ENCODE peak calls at places on chromosomes 13 and 19, in six cellular contexts. G is GM12865, I is omental fat pad, V is ovary, K is MM.1S, L is mucosa of descending colon. J is an unnamed sample.

GRCh38 chr13:86757236-86757978 is 913.8 kb upstream of the SLITRK5 start:
- DNase-seq in K (peak), L (no peak), I (no peak), G (peak), V (no peak), J (no peak)

GRCh38 chr19:10228925-10229324 is 2.2 kb downstream of the S1PR2 start:
- DNase-seq in V (peak), I (no peak), G (peak), K (peak), L (no peak), J (no peak)

GRCh38 chr13:48576448-48576993 is 43.6 kb upstream of the RCBTB2 start:
- DNase-seq in I (no peak), G (no peak), V (no peak), K (no peak), L (no peak), J (no peak)

GRCh38 chr19:4191044-4191443 is 8.6 kb downstream of the ANKRD24 start:
- DNase-seq in V (no peak), K (no peak), G (no peak), I (no peak), L (no peak), J (no peak)

GRCh38 chr13:49022472-49023144 is 46.9 kb downstream of the FNDC3A start:
- DNase-seq in I (no peak), V (no peak), G (no peak), L (no peak), K (no peak), J (no peak)

GRCh38 chr13:87942204-87942603 is 271.0 kb downstream of the SLITRK5 start:
- DNase-seq in G (no peak), K (no peak), V (no peak), I (no peak), L (no peak), J (no peak)

GRCh38 chr19:13681509-13681908 is 82.8 kb upstream of the MRI1 start:
- DNase-seq in G (no peak), L (no peak), I (no peak), K (no peak), V (no peak), J (no peak)

GRCh38 chr19:12628040-12629022 is 17.6 kb downstream of the ZNF791 start:
- DNase-seq in V (no peak), K (no peak), G (peak), L (no peak), I (no peak), J (no peak)

GRCh38 chr19:50649433-50650391 is at the start of gene C19orf81:
- DNase-seq in L (no peak), V (no peak), G (no peak), I (no peak), K (no peak), J (no peak)

GRCh38 chr19:56554272-56554869 is 12.9 kb upstream of the ZNF470 start:
- DNase-seq in I (no peak), K (no peak), G (no peak), V (no peak), L (no peak), J (no peak)

GRCh38 chr19:18845961-18846360 is 14.2 kb downstream of the UPF1 start:
- DNase-seq in G (no peak), L (no peak), I (no peak), K (no peak), V (no peak), J (no peak)

GRCh38 chr19:19059837-19060611 is 3.8 kb upstream of the SLC25A42 start:
- DNase-seq in I (no peak), V (no peak), G (no peak), L (no peak), K (no peak), J (peak)

GRCh38 chr13:48954086-48954485 is 21.6 kb upstream of the FNDC3A start:
- DNase-seq in L (no peak), V (no peak), I (no peak), K (no peak), G (no peak), J (no peak)

GRCh38 chr19:47719047-47719885 is 6.0 kb downstream of the EHD2 start:
- DNase-seq in I (peak), L (peak), K (no peak), G (no peak), V (peak), J (peak)

GRCh38 chr13:23796546-23796945 is 92.7 kb downstream of the MIPEP start:
- DNase-seq in V (no peak), G (no peak), K (no peak), I (no peak), L (no peak), J (no peak)

GRCh38 chr13:96671073-96671472 is 323.2 kb downstream of the OXGR1 start:
- DNase-seq in I (no peak), V (no peak), G (no peak), L (no peak), K (no peak), J (no peak)

GRCh38 chr13:107301724-107302374 is 733.9 kb upstream of the ARGLU1 start:
- DNase-seq in G (no peak), I (no peak), K (no peak), L (no peak), V (no peak), J (no peak)

GRCh38 chr19:40512473-40513344 is 45.9 kb downstream of the SPTBN4 start:
- DNase-seq in G (no peak), K (no peak), L (no peak), I (no peak), V (no peak), J (no peak)

GRCh38 chr19:4380254-4380727 is 20.1 kb downstream of the SH3GL1 start:
- DNase-seq in V (peak), K (no peak), L (peak), G (peak), I (peak), J (peak)

GRCh38 chr13:33188093-33188882 is 97.3 kb downstream of the STARD13 start:
- DNase-seq in L (no peak), G (peak), K (peak), I (no peak), V (no peak), J (no peak)

GRCh38 chr13:67228909-67229308 is 1.2 kb downstream of the PCDH9 start:
- DNase-seq in L (no peak), G (no peak), V (no peak), I (no peak), K (no peak), J (no peak)

GRCh38 chr13:83162493-83162892 is 719.8 kb downstream of the SLITRK1 start:
- DNase-seq in K (peak), V (no peak), I (no peak), G (no peak), L (no peak), J (no peak)

GRCh38 chr19:19134687-19135158 is 3.6 kb downstream of the TMEM161A start:
- DNase-seq in I (no peak), L (peak), K (peak), G (peak), V (no peak), J (peak)

GRCh38 chr13:49108204-49108603 is 111.9 kb upstream of the MLNR start:
- DNase-seq in L (no peak), K (no peak), V (no peak), I (no peak), G (no peak), J (no peak)

GRCh38 chr13:68199271-68199670 is 969.1 kb upstream of the PCDH9 start:
- DNase-seq in K (no peak), G (no peak), V (no peak), L (no peak), I (no peak), J (no peak)

GRCh38 chr19:50712833-50713232 is 6.8 kb downstream of the SHANK1 start:
- DNase-seq in I (no peak), L (no peak), K (no peak), G (no peak), V (no peak), J (no peak)

GRCh38 chr13:98265669-98266551 is 88.8 kb upstream of the RNF113B start:
- DNase-seq in L (peak), G (no peak), K (no peak), V (no peak), I (no peak), J (no peak)

GRCh38 chr13:112064222-112064621 is 2.7 kb upstream of the SOX1 start:
- DNase-seq in G (no peak), K (no peak), V (no peak), L (no peak), I (no peak), J (no peak)

GRCh38 chr19:2171349-2172145 is 7.8 kb downstream of the DOT1L start:
- DNase-seq in K (no peak), I (no peak), G (peak), V (peak), L (peak), J (no peak)

GRCh38 chr19:33175886-33176669 is 18.1 kb upstream of the LRP3 start:
- DNase-seq in K (peak), L (peak), I (no peak), V (peak), G (no peak), J (no peak)

GRCh38 chr19:50328257-50329145 is 676 bp downstream of the KCNC3 start:
- DNase-seq in K (no peak), G (peak), V (no peak), L (peak), I (no peak), J (peak)

GRCh38 chr13:99150575-99151370 is 49.9 kb upstream of the UBAC2 start:
- DNase-seq in G (no peak), K (no peak), V (no peak), I (no peak), L (no peak), J (no peak)

GRCh38 chr19:52600639-52601024 is 30.5 kb downstream of the ZNF701 start:
- DNase-seq in L (peak), I (no peak), K (no peak), G (peak), V (no peak), J (peak)

GRCh38 chr19:52599241-52599640 is 29.2 kb downstream of the ZNF701 start:
- DNase-seq in L (no peak), G (no peak), I (no peak), K (no peak), V (no peak), J (no peak)

GRCh38 chr19:52603558-52604207 is 33.6 kb downstream of the ZNF701 start:
- DNase-seq in I (no peak), V (no peak), L (no peak), G (no peak), K (no peak), J (no peak)

GRCh38 chr19:52602931-52603330 is 32.8 kb downstream of the ZNF701 start:
- DNase-seq in I (no peak), K (no peak), L (no peak), V (no peak), G (no peak), J (no peak)

GRCh38 chr19:52601025-52601973 is 31.2 kb downstream of the ZNF701 start:
- DNase-seq in G (peak), K (peak), L (peak), V (peak), I (peak), J (peak)
- TF ChIP-seq CTCF in G (peak), K (no peak), L (no peak), V (no peak), I (no peak), J (peak)

GRCh38 chr19:8458380-8458779 is 13.6 kb downstream of the HNRNPM start:
- DNase-seq in G (no peak), K (no peak), I (no peak), L (peak), V (no peak), J (peak)

GRCh38 chr19:8459520-8460260 is 14.9 kb downstream of the HNRNPM start:
- DNase-seq in L (no peak), V (no peak), I (no peak), K (no peak), G (no peak), J (no peak)

GRCh38 chr19:8457802-8458201 is 13.0 kb downstream of the HNRNPM start:
- DNase-seq in I (no peak), V (no peak), K (no peak), L (no peak), G (no peak), J (no peak)

GRCh38 chr19:8460516-8461298 is 15.9 kb downstream of the HNRNPM start:
- DNase-seq in V (no peak), I (no peak), K (no peak), G (no peak), L (no peak), J (no peak)

DNA sequence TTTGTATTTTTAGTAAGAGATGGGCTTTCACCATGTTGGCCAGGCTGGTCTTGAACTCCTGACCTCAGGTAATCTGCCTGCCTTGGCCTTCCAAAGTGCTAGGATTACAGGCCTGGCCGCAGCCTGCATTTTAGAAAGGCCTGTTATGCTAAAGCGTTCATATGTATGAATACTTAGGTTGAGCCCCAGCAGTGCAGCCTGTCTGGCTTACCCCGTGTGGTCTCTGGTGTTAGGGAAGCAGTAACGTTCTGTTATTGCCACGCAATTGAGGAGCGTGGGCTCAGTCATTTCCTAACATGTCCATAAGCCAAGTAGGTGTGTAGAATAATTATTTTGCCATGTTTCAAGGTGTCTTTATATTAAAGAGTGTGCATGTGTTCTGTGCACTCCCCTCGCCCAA is 14.3 kb downstream of the HNRNPM start:
- DNase-seq in I (no peak), V (no peak), L (no peak), G (no peak), K (no peak), J (no peak)
- TF ChIP-seq CTCF in I (no peak), V (no peak), L (no peak), G (no peak), K (no peak), J (no peak)

GRCh38 chr13:77915676-77916075 is 3.0 kb downstream of the EDNRB start:
- DNase-seq in I (no peak), G (no peak), K (no peak), V (no peak), L (no peak), J (no peak)

GRCh38 chr13:77916481-77916880 is 2.1 kb downstream of the EDNRB start:
- DNase-seq in K (no peak), I (no peak), L (no peak), V (no peak), G (no peak), J (no peak)

GRCh38 chr13:77919351-77920294 is 992 bp upstream of the EDNRB start:
- DNase-seq in L (peak), V (peak), K (no peak), G (peak), I (no peak), J (peak)

DNA sequence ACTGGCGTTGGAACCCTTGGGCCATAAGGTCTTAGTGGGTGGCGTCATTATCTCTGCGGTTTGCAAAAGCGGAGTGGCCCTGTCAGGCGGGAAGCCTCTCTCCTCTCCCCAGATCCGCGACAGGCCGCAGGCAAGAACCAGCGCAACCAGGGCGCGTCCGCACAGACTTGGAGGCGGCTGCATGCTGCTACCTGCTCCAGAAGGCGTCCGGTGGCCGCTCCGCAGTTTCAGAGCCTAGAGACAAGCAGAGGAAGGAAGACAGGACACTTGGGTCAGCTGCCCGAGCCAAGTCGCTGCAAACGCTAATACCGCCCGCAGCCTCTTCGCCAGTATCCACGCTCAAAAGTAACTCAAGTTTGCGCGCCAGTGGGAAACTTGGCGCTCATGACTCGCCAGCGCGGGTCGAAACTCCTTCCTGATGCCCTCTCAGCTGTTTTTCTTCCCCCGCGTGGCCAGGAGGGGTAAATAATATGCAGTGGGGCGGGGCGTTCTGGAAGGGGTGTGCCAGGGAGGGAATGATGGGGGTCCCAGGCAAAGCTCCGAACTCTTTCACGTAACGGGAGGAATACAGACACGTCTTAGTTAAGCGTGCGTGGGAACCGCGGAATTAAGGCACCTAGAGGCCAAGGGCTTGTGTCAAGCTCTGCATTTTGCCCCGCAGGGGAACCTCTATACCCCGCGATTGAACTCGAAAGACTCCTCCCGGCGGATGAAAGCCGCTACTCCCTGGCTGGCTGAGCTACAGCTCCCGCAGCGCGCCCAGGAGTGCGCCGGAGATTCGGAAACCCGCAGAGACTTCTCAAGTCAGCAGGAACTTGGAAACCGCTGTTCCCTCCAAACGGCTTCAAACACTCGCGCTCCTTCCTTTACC is at the start of gene EDNRB:
- DNase-seq in G (peak), I (no peak), L (peak), V (peak), K (no peak), J (peak)
- TF ChIP-seq CTCF in G (no peak), I (no peak), L (no peak), V (no peak), K (no peak), J (no peak)

GRCh38 chr13:100600915-100601314 is 12.3 kb upstream of the GGACT start:
- DNase-seq in G (no peak), I (no peak), K (no peak), V (no peak), L (no peak), J (no peak)
- TF ChIP-seq CTCF in G (no peak), I (no peak), K (no peak), V (no peak), L (no peak), J (no peak)

DNA sequence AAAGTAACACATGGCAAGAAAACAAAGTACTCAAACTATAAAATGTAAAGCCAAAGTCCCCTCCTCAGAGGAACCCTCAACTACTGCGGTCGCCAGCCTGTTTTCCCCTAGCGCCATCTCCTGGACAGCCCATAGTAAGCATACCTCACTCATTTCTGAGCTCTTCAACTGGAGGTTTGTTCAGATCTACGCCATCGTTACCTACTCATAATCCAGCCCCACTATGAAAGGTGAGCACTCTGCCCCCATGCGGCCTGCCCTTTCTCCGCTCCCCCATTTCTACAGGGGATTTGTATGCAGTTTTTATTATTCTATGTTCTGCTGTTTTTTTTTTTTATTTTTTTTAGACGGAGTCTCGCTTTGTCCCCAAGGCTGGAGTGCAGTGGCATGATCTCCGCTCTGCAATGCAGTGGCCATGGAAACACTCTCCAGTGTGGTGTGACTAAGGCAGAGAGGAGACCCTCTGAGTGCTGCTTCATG is 26.2 kb downstream of the OPA3 start:
- DNase-seq in V (no peak), L (peak), K (no peak), G (peak), I (no peak), J (peak)
- TF ChIP-seq CTCF in V (no peak), L (peak), K (peak), G (peak), I (no peak), J (peak)

DNA sequence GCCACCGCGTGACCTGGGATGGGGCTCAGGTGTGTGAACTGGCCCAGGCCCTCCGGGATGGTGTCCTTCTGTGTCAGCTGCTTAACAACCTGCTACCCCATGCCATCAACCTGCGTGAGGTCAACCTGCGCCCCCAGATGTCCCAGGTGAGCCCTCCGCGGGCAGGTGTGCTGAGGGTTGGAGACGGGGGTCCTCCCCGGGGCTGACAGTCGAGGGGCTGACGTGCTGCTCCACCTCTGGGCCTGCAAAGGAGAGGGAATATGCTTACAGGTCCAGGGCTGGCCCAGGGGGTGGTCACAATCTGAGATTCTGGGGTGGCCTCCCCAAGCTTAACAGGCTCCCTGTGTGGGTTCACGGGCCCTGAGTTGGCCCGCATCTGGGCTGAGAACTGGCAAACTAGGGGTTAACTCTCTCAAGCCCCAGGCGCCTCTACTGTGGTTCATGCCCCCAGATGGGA is 386 bp downstream of the VAV1 start:
- DNase-seq in K (no peak), V (no peak), L (no peak), G (no peak), I (no peak), J (no peak)
- TF ChIP-seq CTCF in K (no peak), V (no peak), L (no peak), G (no peak), I (no peak), J (no peak)

J was measured in left lung.